ENCODE peak calls at places on chromosomes 6 and 20, in seven cellular contexts. One of them, this sample, is unnamed.

GRCh38 chr6:17355404-17355774 is 38.0 kb upstream of the CAP2 start:
- DNase-seq in lower leg skin: no peak
- DNase-seq in uterus: no peak
- DNase-seq in neuronal stem cell: no peak
- DNase-seq in GM12865: no peak
- DNase-seq in left ventricle myocardium inferior: no peak
- DNase-seq in mucosa of descending colon: no peak
- DNase-seq in this sample: no peak

GRCh38 chr20:10551732-10552724 is 116.9 kb downstream of the SLX4IP start:
- DNase-seq in lower leg skin: no peak
- DNase-seq in uterus: no peak
- DNase-seq in neuronal stem cell: peak
- DNase-seq in GM12865: peak
- DNase-seq in left ventricle myocardium inferior: no peak
- DNase-seq in mucosa of descending colon: no peak
- DNase-seq in this sample: no peak

GRCh38 chr6:38248500-38249234 is 391.1 kb downstream of the BTBD9 start:
- DNase-seq in lower leg skin: no peak
- DNase-seq in uterus: no peak
- DNase-seq in neuronal stem cell: no peak
- DNase-seq in GM12865: no peak
- DNase-seq in left ventricle myocardium inferior: no peak
- DNase-seq in mucosa of descending colon: no peak
- DNase-seq in this sample: no peak

GRCh38 chr6:159919011-159919511 is 28.3 kb downstream of the MAS1 start:
- DNase-seq in lower leg skin: peak
- DNase-seq in uterus: no peak
- DNase-seq in neuronal stem cell: no peak
- DNase-seq in GM12865: no peak
- DNase-seq in left ventricle myocardium inferior: no peak
- DNase-seq in mucosa of descending colon: no peak
- DNase-seq in this sample: no peak

GRCh38 chr6:108627692-108628565 is 67.2 kb downstream of the FOXO3 start:
- DNase-seq in lower leg skin: no peak
- DNase-seq in uterus: no peak
- DNase-seq in neuronal stem cell: no peak
- DNase-seq in GM12865: no peak
- DNase-seq in left ventricle myocardium inferior: no peak
- DNase-seq in mucosa of descending colon: no peak
- DNase-seq in this sample: no peak

GRCh38 chr6:148972481-148972880 is 225.7 kb downstream of the UST start:
- DNase-seq in lower leg skin: no peak
- DNase-seq in uterus: no peak
- DNase-seq in neuronal stem cell: no peak
- DNase-seq in GM12865: peak
- DNase-seq in left ventricle myocardium inferior: no peak
- DNase-seq in mucosa of descending colon: peak
- DNase-seq in this sample: peak

GRCh38 chr6:19587238-19587942 is 249.8 kb upstream of the ID4 start:
- DNase-seq in lower leg skin: no peak
- DNase-seq in uterus: no peak
- DNase-seq in neuronal stem cell: no peak
- DNase-seq in GM12865: no peak
- DNase-seq in left ventricle myocardium inferior: no peak
- DNase-seq in mucosa of descending colon: no peak
- DNase-seq in this sample: no peak

GRCh38 chr6:49528571-49528970 is 21.9 kb upstream of the C6orf141 start:
- DNase-seq in lower leg skin: no peak
- DNase-seq in uterus: no peak
- DNase-seq in neuronal stem cell: no peak
- DNase-seq in GM12865: no peak
- DNase-seq in left ventricle myocardium inferior: no peak
- DNase-seq in mucosa of descending colon: no peak
- DNase-seq in this sample: no peak

GRCh38 chr6:144217264-144217663 is 66.9 kb downstream of the STX11 start:
- DNase-seq in lower leg skin: no peak
- DNase-seq in uterus: no peak
- DNase-seq in neuronal stem cell: no peak
- DNase-seq in GM12865: no peak
- DNase-seq in left ventricle myocardium inferior: no peak
- DNase-seq in mucosa of descending colon: no peak
- DNase-seq in this sample: no peak

GRCh38 chr6:169960003-169960344 is 208.6 kb downstream of the ERMARD start:
- DNase-seq in lower leg skin: no peak
- DNase-seq in uterus: no peak
- DNase-seq in neuronal stem cell: no peak
- DNase-seq in GM12865: no peak
- DNase-seq in left ventricle myocardium inferior: no peak
- DNase-seq in mucosa of descending colon: no peak
- DNase-seq in this sample: no peak

GRCh38 chr6:14798594-14798982 is 447.3 kb upstream of the JARID2 start:
- DNase-seq in lower leg skin: no peak
- DNase-seq in uterus: no peak
- DNase-seq in neuronal stem cell: no peak
- DNase-seq in GM12865: no peak
- DNase-seq in left ventricle myocardium inferior: no peak
- DNase-seq in mucosa of descending colon: no peak
- DNase-seq in this sample: no peak

GRCh38 chr6:87766211-87766610 is 64.2 kb upstream of the AKIRIN2 start:
- DNase-seq in lower leg skin: no peak
- DNase-seq in uterus: no peak
- DNase-seq in neuronal stem cell: no peak
- DNase-seq in GM12865: no peak
- DNase-seq in left ventricle myocardium inferior: no peak
- DNase-seq in mucosa of descending colon: no peak
- DNase-seq in this sample: no peak

GRCh38 chr6:156617376-156617775 is 159.8 kb upstream of the ARID1B start:
- DNase-seq in lower leg skin: no peak
- DNase-seq in uterus: no peak
- DNase-seq in neuronal stem cell: no peak
- DNase-seq in GM12865: no peak
- DNase-seq in left ventricle myocardium inferior: no peak
- DNase-seq in mucosa of descending colon: peak
- DNase-seq in this sample: no peak

GRCh38 chr6:93964296-93964695 is 544.9 kb upstream of the EPHA7 start:
- DNase-seq in lower leg skin: no peak
- DNase-seq in uterus: no peak
- DNase-seq in neuronal stem cell: no peak
- DNase-seq in GM12865: no peak
- DNase-seq in left ventricle myocardium inferior: no peak
- DNase-seq in mucosa of descending colon: no peak
- DNase-seq in this sample: no peak

GRCh38 chr6:45786243-45786795 is 229.3 kb downstream of the CLIC5 start:
- DNase-seq in lower leg skin: no peak
- DNase-seq in uterus: no peak
- DNase-seq in neuronal stem cell: peak
- DNase-seq in GM12865: no peak
- DNase-seq in left ventricle myocardium inferior: no peak
- DNase-seq in mucosa of descending colon: no peak
- DNase-seq in this sample: no peak

GRCh38 chr6:20006039-20006438 is 168.9 kb downstream of the ID4 start:
- DNase-seq in lower leg skin: no peak
- DNase-seq in uterus: no peak
- DNase-seq in neuronal stem cell: no peak
- DNase-seq in GM12865: no peak
- DNase-seq in left ventricle myocardium inferior: no peak
- DNase-seq in mucosa of descending colon: no peak
- DNase-seq in this sample: no peak

GRCh38 chr6:56795852-56796532 is 153.3 kb upstream of the DST start:
- DNase-seq in lower leg skin: no peak
- DNase-seq in uterus: no peak
- DNase-seq in neuronal stem cell: no peak
- DNase-seq in GM12865: no peak
- DNase-seq in left ventricle myocardium inferior: no peak
- DNase-seq in mucosa of descending colon: no peak
- DNase-seq in this sample: no peak

GRCh38 chr6:151808331-151809241 is 1.1 kb downstream of the ESR1 start:
- DNase-seq in lower leg skin: peak
- DNase-seq in uterus: peak
- DNase-seq in neuronal stem cell: no peak
- DNase-seq in GM12865: no peak
- DNase-seq in left ventricle myocardium inferior: no peak
- DNase-seq in mucosa of descending colon: no peak
- DNase-seq in this sample: no peak

GRCh38 chr6:146901940-146902816 is 302.0 kb upstream of the STXBP5 start:
- DNase-seq in lower leg skin: no peak
- DNase-seq in uterus: no peak
- DNase-seq in neuronal stem cell: no peak
- DNase-seq in GM12865: no peak
- DNase-seq in left ventricle myocardium inferior: no peak
- DNase-seq in mucosa of descending colon: no peak
- DNase-seq in this sample: no peak

GRCh38 chr6:79385333-79385732 is 150.9 kb upstream of the HMGN3 start:
- DNase-seq in lower leg skin: no peak
- DNase-seq in uterus: no peak
- DNase-seq in neuronal stem cell: no peak
- DNase-seq in GM12865: no peak
- DNase-seq in left ventricle myocardium inferior: no peak
- DNase-seq in mucosa of descending colon: no peak
- DNase-seq in this sample: no peak

GRCh38 chr20:15033269-15033668 is 695.9 kb upstream of the FLRT3 start:
- DNase-seq in lower leg skin: no peak
- DNase-seq in uterus: no peak
- DNase-seq in neuronal stem cell: no peak
- DNase-seq in GM12865: no peak
- DNase-seq in left ventricle myocardium inferior: no peak
- DNase-seq in mucosa of descending colon: no peak
- DNase-seq in this sample: no peak

GRCh38 chr20:56627122-56628014 is 1.7 kb upstream of the TFAP2C start:
- DNase-seq in lower leg skin: no peak
- DNase-seq in uterus: no peak
- DNase-seq in neuronal stem cell: no peak
- DNase-seq in GM12865: no peak
- DNase-seq in left ventricle myocardium inferior: no peak
- DNase-seq in mucosa of descending colon: no peak
- DNase-seq in this sample: no peak
- H3K4me3 ChIP-seq in lower leg skin: no peak
- H3K4me3 ChIP-seq in uterus: no peak
- H3K4me3 ChIP-seq in neuronal stem cell: no peak
- H3K4me3 ChIP-seq in GM12865: no peak
- H3K4me3 ChIP-seq in left ventricle myocardium inferior: peak
- H3K4me3 ChIP-seq in mucosa of descending colon: no peak
- H3K4me3 ChIP-seq in this sample: no peak

DNA sequence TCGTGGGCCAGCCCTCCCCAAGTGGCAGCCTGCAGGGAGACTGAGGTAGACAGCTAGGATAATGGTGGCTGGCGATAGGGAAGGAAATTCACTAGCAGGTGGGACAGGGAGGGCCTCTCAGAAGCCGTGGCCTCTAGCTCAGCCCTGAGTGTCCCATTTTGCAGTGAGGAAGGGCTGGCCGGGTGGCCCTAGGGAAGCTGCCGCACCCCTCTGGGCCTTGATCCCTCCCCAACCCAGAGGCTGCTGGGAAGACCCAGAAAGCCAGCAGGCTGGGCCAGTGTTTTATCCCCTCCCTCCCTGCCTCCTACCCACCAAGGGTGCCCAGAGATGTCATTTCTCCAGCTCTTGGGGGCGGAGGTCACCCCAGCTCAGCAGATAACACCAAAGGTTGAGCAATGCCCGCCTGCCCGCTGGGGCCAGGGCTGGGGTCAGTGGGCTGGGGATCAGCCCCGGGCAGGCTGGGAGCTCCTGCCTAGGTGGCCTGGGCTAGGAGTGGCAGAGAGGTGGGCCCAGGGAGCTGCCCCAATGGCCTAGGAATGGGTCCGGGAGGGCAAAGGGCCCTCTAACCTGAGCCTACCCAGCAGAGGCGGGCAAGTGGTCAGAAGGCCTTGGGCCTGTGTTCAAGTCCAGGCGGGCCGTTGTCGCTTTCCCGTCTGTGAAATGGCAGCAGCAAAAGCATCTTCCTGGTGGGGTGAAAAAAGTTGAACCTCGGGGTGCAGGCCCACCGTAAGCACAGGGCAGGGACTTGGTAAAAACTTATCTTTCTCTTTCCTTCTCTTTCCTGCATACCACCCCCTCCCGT is 1.6 kb upstream of the CEBPB start:
- DNase-seq in lower leg skin: no peak
- DNase-seq in uterus: no peak
- DNase-seq in neuronal stem cell: no peak
- DNase-seq in GM12865: no peak
- DNase-seq in left ventricle myocardium inferior: no peak
- DNase-seq in mucosa of descending colon: no peak
- DNase-seq in this sample: no peak
- H3K4me3 ChIP-seq in lower leg skin: no peak
- H3K4me3 ChIP-seq in uterus: no peak
- H3K4me3 ChIP-seq in neuronal stem cell: no peak
- H3K4me3 ChIP-seq in GM12865: no peak
- H3K4me3 ChIP-seq in left ventricle myocardium inferior: no peak
- H3K4me3 ChIP-seq in mucosa of descending colon: no peak
- H3K4me3 ChIP-seq in this sample: no peak

GRCh38 chr20:45467861-45468260 is 1.7 kb upstream of the WFDC2 start:
- DNase-seq in lower leg skin: no peak
- DNase-seq in uterus: no peak
- DNase-seq in neuronal stem cell: no peak
- DNase-seq in GM12865: no peak
- DNase-seq in left ventricle myocardium inferior: no peak
- DNase-seq in mucosa of descending colon: peak
- DNase-seq in this sample: no peak

GRCh38 chr20:45470262-45470931 is 844 bp downstream of the WFDC2 start:
- DNase-seq in lower leg skin: peak
- DNase-seq in uterus: no peak
- DNase-seq in neuronal stem cell: peak
- DNase-seq in GM12865: peak
- DNase-seq in left ventricle myocardium inferior: no peak
- DNase-seq in mucosa of descending colon: peak
- DNase-seq in this sample: no peak

GRCh38 chr20:45469336-45470261 is at the start of gene WFDC2:
- DNase-seq in lower leg skin: no peak
- DNase-seq in uterus: no peak
- DNase-seq in neuronal stem cell: no peak
- DNase-seq in GM12865: no peak
- DNase-seq in left ventricle myocardium inferior: no peak
- DNase-seq in mucosa of descending colon: peak
- DNase-seq in this sample: no peak

GRCh38 chr20:45467172-45467571 is 2.4 kb upstream of the WFDC2 start:
- DNase-seq in lower leg skin: no peak
- DNase-seq in uterus: no peak
- DNase-seq in neuronal stem cell: no peak
- DNase-seq in GM12865: no peak
- DNase-seq in left ventricle myocardium inferior: no peak
- DNase-seq in mucosa of descending colon: no peak
- DNase-seq in this sample: no peak

GRCh38 chr20:45470939-45471338 is 1.4 kb downstream of the WFDC2 start:
- DNase-seq in lower leg skin: no peak
- DNase-seq in uterus: no peak
- DNase-seq in neuronal stem cell: no peak
- DNase-seq in GM12865: no peak
- DNase-seq in left ventricle myocardium inferior: no peak
- DNase-seq in mucosa of descending colon: no peak
- DNase-seq in this sample: no peak
- H3K4me3 ChIP-seq in lower leg skin: peak
- H3K4me3 ChIP-seq in uterus: peak
- H3K4me3 ChIP-seq in neuronal stem cell: peak
- H3K4me3 ChIP-seq in GM12865: no peak
- H3K4me3 ChIP-seq in left ventricle myocardium inferior: peak
- H3K4me3 ChIP-seq in mucosa of descending colon: no peak
- H3K4me3 ChIP-seq in this sample: no peak

DNA sequence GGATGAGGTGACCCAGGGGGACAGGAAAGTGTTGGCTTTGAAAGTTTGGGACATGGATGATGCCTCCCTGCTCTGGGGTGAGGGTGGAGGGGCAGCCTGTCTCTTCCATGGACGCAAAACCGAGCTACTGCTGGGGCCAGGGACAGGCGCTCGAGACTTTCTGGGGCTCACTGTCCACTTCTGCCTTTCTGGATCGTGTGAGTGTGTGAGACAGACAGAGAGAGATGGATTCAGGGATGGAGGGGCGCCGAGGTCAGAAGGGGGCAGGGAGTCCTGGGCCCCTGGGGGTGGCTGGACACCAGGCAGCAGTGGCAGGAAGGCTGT is 78.0 kb upstream of the GATA5 start:
- DNase-seq in lower leg skin: no peak
- DNase-seq in uterus: no peak
- DNase-seq in neuronal stem cell: no peak
- DNase-seq in GM12865: no peak
- DNase-seq in left ventricle myocardium inferior: no peak
- DNase-seq in mucosa of descending colon: no peak
- DNase-seq in this sample: no peak
- H3K4me3 ChIP-seq in lower leg skin: no peak
- H3K4me3 ChIP-seq in uterus: no peak
- H3K4me3 ChIP-seq in neuronal stem cell: no peak
- H3K4me3 ChIP-seq in GM12865: no peak
- H3K4me3 ChIP-seq in left ventricle myocardium inferior: peak
- H3K4me3 ChIP-seq in mucosa of descending colon: no peak
- H3K4me3 ChIP-seq in this sample: no peak

This sample was measured in Jurkat, Clone E6-1.